ENCODE peak calls at places on chromosome 16, in four cellular contexts. J, D, P and S are unnamed samples.

GRCh38 chr16:30948956-30949654 is at the start of gene ORAI3:
- DNase-seq in J (peak; percentile 82), P (no peak), D (no peak), S (peak; percentile 80)

GRCh38 chr16:84302111-84302954 is 7.7 kb downstream of the WFDC1 start:
- DNase-seq in J (no peak), P (no peak), D (no peak), S (no peak)

GRCh38 chr16:7055443-7055842 is 277.2 kb upstream of the RBFOX1 start:
- DNase-seq in D (no peak), P (no peak), J (peak; percentile 3), S (no peak)

GRCh38 chr16:70746708-70747424 is 54.1 kb downstream of the VAC14 start:
- DNase-seq in D (no peak), P (peak; percentile 99), J (peak; percentile 90), S (no peak)

GRCh38 chr16:3171855-3172593 is 16.0 kb upstream of the OR1F1 start:
- DNase-seq in J (peak; percentile 83), P (peak; percentile 67), D (no peak), S (peak; percentile 51)

GRCh38 chr16:30652718-30653117 is 2.0 kb downstream of the PRR14 start:
- DNase-seq in P (no peak), D (no peak), J (no peak), S (no peak)

GRCh38 chr16:11816123-11816522 is 19.1 kb upstream of the ZC3H7A start:
- DNase-seq in P (no peak), D (no peak), J (no peak), S (no peak)

GRCh38 chr16:15532825-15533224 is 98.4 kb downstream of the BMERB1 start:
- DNase-seq in D (no peak), J (no peak), P (no peak), S (no peak)

GRCh38 chr16:4891886-4892216 is 44.6 kb downstream of the UBN1 start:
- DNase-seq in P (no peak), D (no peak), J (no peak), S (no peak)

GRCh38 chr16:80552277-80552676 is 11.5 kb downstream of the DYNLRB2 start:
- DNase-seq in D (no peak), P (no peak), J (no peak), S (no peak)

GRCh38 chr16:30793508-30794069 is 6.6 kb upstream of the ZNF629 start:
- DNase-seq in J (no peak), P (no peak), D (no peak), S (no peak)

GRCh38 chr16:69123894-69124293 is 8.5 kb downstream of the CHTF8 start:
- DNase-seq in D (no peak), J (peak; percentile 80), P (peak; percentile 85), S (peak; percentile 65)

GRCh38 chr16:77775911-77776909 is 12.2 kb upstream of the VAT1L start:
- DNase-seq in P (peak; percentile 39), J (no peak), D (no peak), S (no peak)

GRCh38 chr16:86497551-86498021 is 12.7 kb upstream of the FOXF1 start:
- DNase-seq in P (no peak), J (no peak), D (no peak), S (no peak)

GRCh38 chr16:78257376-78257728 is 157.9 kb downstream of the WWOX start:
- DNase-seq in P (no peak), D (no peak), J (no peak), S (no peak)

GRCh38 chr16:8990445-8990844 is 26.7 kb upstream of the USP7 start:
- DNase-seq in D (no peak), P (no peak), J (no peak), S (no peak)

GRCh38 chr16:73390936-73391335 is 343.0 kb upstream of the ZFHX3 start:
- DNase-seq in P (no peak), J (peak; percentile 9), D (no peak), S (no peak)

GRCh38 chr16:12538667-12539081 is 265.0 kb downstream of the CPPED1 start:
- DNase-seq in D (no peak), P (no peak), J (no peak), S (peak; percentile 31)

GRCh38 chr16:84953051-84953746 is 58.1 kb downstream of the ZDHHC7 start:
- DNase-seq in P (no peak), J (peak; percentile 47), D (no peak), S (no peak)

GRCh38 chr16:22206013-22206846 is at the start of gene EEF2K:
- DNase-seq in D (peak; percentile 83), J (peak; percentile 98), P (peak; percentile 93), S (peak; percentile 96)

GRCh38 chr16:87318158-87318644 is 1.0 kb upstream of the C16orf95 start:
- DNase-seq in P (peak; percentile 57), D (no peak), J (peak; percentile 34), S (no peak)

GRCh38 chr16:38941-39892 is 14.2 kb downstream of the POLR3K start:
- DNase-seq in D (peak; percentile 79), P (no peak), J (no peak), S (no peak)

GRCh38 chr16:85334718-85335583 is 222.7 kb upstream of the CIBAR2 start:
- DNase-seq in J (peak; percentile 95), D (no peak), P (peak; percentile 23), S (peak; percentile 64)

GRCh38 chr16:86381491-86381890 is 128.8 kb upstream of the FOXF1 start:
- DNase-seq in J (no peak), P (no peak), D (no peak), S (no peak)

GRCh38 chr16:2979669-2980226 is 498 bp downstream of the PKMYT1 start:
- DNase-seq in J (peak; percentile 76), D (no peak), P (no peak), S (peak; percentile 67)

GRCh38 chr16:19840524-19841110 is 44.0 kb downstream of the GPRC5B start:
- DNase-seq in P (no peak), D (no peak), J (peak; percentile 9), S (no peak)

DNA sequence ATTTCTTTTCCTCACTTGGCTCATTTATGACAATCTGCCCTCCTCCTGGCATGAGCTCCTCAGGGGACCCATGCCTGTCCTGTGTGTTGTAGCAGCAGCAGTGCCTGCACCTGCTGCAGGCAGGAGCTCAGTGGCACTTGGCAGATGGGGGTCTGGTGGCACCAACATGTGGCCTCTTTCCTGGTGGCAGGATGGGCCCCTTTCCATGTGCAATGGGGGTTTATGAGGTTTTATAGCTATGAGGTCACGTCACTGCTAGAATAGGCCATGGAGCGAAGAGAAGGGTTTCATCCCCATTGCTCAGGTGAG is 7.0 kb downstream of the ADCY7 start:
- DNase-seq in D (no peak), P (no peak), J (no peak), S (no peak)
- H3K4me1 ChIP-seq in D (peaks cover 44% of the 10 kb centered on the region), P (peaks cover 26% of the 10 kb centered on the region), J (peaks cover 35% of the 10 kb centered on the region), S (no peaks in the 10 kb centered on the region)

DNA sequence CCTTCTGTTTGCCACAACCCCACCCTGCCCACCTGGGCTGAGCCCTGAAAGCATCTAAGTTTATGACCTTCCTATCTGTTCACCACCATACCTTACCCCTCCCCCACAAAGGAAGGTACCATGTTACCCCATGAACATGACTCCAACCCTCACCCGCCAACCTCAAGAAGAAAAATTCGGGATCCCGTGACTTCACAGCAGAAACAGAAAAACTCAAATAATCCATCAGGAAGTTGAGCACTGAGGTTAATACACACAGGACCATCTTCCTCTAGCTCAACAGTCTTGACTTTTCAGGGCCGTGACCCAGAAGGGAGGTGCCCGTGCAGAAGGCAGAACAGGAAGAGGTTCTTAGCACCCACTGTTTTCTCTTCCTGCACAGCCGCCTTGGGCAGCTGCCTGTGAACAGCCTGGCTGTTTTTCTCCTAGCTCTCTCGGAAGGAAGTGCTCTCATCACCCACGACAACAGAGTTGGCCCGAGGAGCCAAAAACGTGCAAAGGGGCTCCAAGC is 101.3 kb downstream of the XYLT1 start:
- DNase-seq in J (no peak), P (no peak), D (peak; percentile 53), S (no peak)
- TF ChIP-seq NFIC in J (no peak), P (no peak), D (no peak), S (no peak)

DNA sequence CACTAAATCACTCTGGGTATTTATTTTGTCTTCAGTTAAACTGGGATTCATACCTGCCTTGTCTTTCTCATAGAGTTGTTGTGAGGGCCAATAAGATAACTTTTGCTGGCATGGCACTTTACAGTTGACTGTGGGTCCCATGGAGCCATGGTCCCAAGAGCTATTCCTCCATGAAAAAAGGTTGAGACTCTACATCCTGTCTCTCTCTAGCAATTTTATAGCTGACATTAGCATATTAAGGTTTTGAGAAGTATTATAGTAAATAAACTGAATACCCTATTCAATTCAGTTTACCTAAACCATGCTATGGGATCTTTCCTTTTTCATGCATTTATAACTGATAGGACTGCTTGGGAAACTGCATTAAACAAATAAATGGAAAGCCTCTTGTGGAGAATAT is 17.4 kb downstream of the OGFOD1 start:
- DNase-seq in P (no peak), J (no peak), D (no peak), S (no peak)
- H3K4me1 ChIP-seq in P (no peaks in the 10 kb centered on the region), J (no peaks in the 10 kb centered on the region), D (no peaks in the 10 kb centered on the region), S (peaks cover 4% of the 10 kb centered on the region)

GRCh38 chr16:1790261-1790610 is 3.3 kb downstream of the IGFALS start:
- DNase-seq in J (no peak), D (no peak), P (no peak), S (no peak)

GRCh38 chr16:1789643-1790045 is 3.9 kb downstream of the IGFALS start:
- DNase-seq in D (no peak), J (no peak), P (no peak), S (no peak)

GRCh38 chr16:1787322-1788094 is 4.7 kb downstream of the NUBP2 start:
- DNase-seq in P (no peak), J (no peak), D (no peak), S (no peak)

GRCh38 chr16:1788095-1788707 is 5.3 kb downstream of the IGFALS start:
- DNase-seq in P (no peak), J (no peak), D (no peak), S (no peak)

DNA sequence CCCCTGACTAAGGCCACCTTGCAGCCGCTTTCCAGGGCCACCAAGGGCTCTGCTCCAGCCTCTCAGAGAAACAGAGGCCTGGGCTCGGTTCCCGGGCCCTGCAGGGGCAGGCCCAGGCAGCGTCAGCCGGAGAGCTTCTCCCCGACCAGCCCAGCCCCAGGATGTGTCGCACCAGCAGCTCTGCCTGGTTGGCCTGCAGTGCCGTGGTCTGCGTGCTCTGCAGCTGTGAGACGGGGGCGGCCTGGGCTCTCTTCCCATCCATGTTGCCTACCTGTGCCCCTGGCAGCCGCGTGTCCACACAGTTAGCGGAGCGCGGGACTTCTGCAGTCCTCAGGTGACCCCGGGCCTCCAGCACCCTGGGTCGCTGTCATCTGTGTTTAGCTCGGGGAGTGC is 4.8 kb downstream of the IGFALS start:
- DNase-seq in P (no peak), D (no peak), J (no peak), S (no peak)
- TF ChIP-seq NFIC in P (no peak), D (no peak), J (no peak), S (no peak)

DNA sequence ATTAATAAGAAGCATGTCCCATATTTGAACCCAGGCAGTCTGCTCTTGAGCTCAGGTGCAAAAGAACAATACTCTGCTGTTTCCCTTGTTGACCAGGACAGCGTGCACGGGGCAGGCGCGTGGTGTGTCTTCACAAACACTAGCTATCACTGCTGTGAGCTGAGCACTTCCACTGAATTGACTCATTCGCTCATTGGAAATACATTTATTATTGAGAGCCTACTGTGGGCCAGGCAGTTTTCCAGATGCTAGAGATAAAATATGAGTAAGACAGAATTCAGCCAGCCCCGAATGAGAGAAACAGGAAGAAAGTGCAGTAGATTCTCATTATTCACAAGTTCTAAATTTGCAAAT is 1.7 kb downstream of the CHD9 start:
- DNase-seq in D (no peak), P (peak; percentile 72), J (peak; percentile 68), S (no peak)
- H3K4me1 ChIP-seq in D (peaks cover 30% of the 10 kb centered on the region), P (peaks cover 90% of the 10 kb centered on the region), J (peaks cover 27% of the 10 kb centered on the region), S (peaks cover 12% of the 10 kb centered on the region)